ENCODE peak calls at places on chromosomes 16 and 17, in six cellular contexts. V is MM.1S, C is A549, P is upper lobe of right lung, K is vagina, Y is SJCRH30. N is an unnamed sample.

GRCh38 chr17:48722924-48723554 is at the start of gene PRAC2:
- DNase-seq in V (no peak), C (no peak), P (no peak), K (no peak), Y (peak; percentile 55), N (no peak)

GRCh38 chr17:7632492-7632894 is 2.6 kb downstream of the SHBG start:
- DNase-seq in V (peak; percentile 72), C (peak; percentile 79), P (no peak), K (no peak), Y (peak; percentile 48), N (peak; percentile 26)

GRCh38 chr17:45020354-45021138 is 30.9 kb downstream of the DCAKD start:
- DNase-seq in V (no peak), C (no peak), P (no peak), K (no peak), Y (no peak), N (no peak)

GRCh38 chr17:36542755-36543154 is 2.0 kb upstream of the GGNBP2 start:
- DNase-seq in V (no peak), C (no peak), P (no peak), K (no peak), Y (no peak), N (no peak)

GRCh38 chr16:11067266-11067665 is 122.9 kb downstream of the CLEC16A start:
- DNase-seq in V (no peak), C (no peak), P (peak; percentile 44), K (no peak), Y (no peak), N (no peak)

GRCh38 chr17:30449480-30449879 is 27.7 kb upstream of the GOSR1 start:
- DNase-seq in V (no peak), C (no peak), P (no peak), K (no peak), Y (no peak), N (no peak)

GRCh38 chr16:11350531-11351335 is 5.5 kb downstream of the RMI2 start:
- DNase-seq in V (no peak), C (no peak), P (no peak), K (no peak), Y (no peak), N (no peak)

GRCh38 chr17:77284023-77284617 is 143.4 kb downstream of the SEC14L1 start:
- DNase-seq in V (no peak), C (no peak), P (no peak), K (no peak), Y (no peak), N (no peak)

GRCh38 chr17:1643999-1644492 is 1.5 kb downstream of the SCARF1 start:
- DNase-seq in V (no peak), C (no peak), P (peak; percentile 80), K (no peak), Y (no peak), N (no peak)

GRCh38 chr17:74299618-74300009 is 25.6 kb downstream of the DNAI2 start:
- DNase-seq in V (no peak), C (no peak), P (no peak), K (no peak), Y (no peak), N (no peak)

GRCh38 chr17:74307984-74308773 is 17.8 kb upstream of the KIF19 start:
- DNase-seq in V (no peak), C (no peak), P (no peak), K (no peak), Y (no peak), N (no peak)

GRCh38 chr17:74305865-74306654 is 20.0 kb upstream of the KIF19 start:
- DNase-seq in V (no peak), C (no peak), P (no peak), K (no peak), Y (peak; percentile 30), N (no peak)

GRCh38 chr17:74298690-74299617 is 24.9 kb downstream of the DNAI2 start:
- DNase-seq in V (no peak), C (no peak), P (no peak), K (no peak), Y (no peak), N (no peak)

DNA sequence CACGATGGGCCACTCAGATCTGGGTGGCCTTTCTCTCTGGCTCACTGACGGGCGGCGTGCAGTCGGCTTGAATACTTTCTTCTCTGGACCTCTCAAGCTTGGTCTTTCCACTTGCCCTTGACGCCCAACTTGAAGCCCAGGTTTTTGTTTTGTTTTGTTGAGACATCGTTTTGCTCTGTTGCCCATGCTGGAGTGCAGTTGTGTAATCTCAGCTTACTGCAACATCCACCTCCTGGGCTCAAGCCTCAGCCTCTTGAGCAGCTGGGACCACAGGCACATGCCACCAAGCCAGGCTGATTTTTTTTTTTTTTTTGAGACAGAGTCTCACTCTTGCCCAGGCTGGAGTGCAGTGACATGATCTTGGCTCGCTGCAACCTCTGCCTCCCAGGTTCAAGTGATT is 22.7 kb upstream of the KIF19 start:
- DNase-seq in V (no peak), C (no peak), P (no peak), K (no peak), Y (no peak), N (no peak)
- H3K4me3 ChIP-seq in V (no peak overlapping the region), C (no peak overlapping the region), P (no peak overlapping the region), K (no peak overlapping the region), Y (no peak overlapping the region), N (no peak overlapping the region)

DNA sequence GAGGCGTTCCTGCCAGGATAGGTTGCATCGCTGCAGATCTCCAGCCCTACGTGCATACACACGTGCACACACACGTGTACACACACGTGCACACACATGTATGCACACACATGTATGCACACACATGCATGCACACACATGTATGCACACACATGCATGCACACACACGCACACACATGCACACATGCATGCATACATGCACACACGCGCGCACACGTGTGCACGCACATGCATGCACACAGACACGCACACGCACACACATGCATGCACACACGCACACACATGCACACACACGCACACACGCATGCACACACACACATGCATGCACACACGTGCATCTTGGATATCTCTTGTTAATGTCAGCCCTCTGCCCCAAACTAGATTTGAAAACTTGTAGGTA is 12.1 kb downstream of the CBX4 start:
- DNase-seq in V (no peak), C (no peak), P (no peak), K (no peak), Y (no peak), N (no peak)
- H3K4me3 ChIP-seq in V (no peak overlapping the region), C (no peak overlapping the region), P (no peak overlapping the region), K (no peak overlapping the region), Y (no peak overlapping the region), N (no peak overlapping the region)

DNA sequence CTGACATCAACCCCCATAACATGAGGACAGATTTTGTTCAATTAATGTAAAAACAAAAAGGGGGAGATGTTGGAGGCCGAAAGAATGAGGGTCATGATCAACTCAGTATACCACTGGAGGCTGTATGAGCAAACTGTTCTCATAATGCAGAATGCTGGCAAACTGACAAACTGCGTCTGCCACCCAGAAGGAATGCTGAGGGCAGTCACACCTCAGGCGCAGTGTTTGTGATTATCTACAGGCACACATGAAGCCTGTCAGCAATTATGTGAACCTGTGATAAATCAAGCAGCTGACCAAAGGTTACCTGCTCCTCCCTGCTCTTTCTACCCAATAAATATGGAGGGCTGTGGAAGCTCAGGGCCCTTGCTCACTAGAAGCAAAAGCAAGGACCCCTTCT is 27.3 kb downstream of the CD300LG start:
- DNase-seq in V (no peak), C (no peak), P (no peak), K (no peak), Y (no peak), N (no peak)
- H3K4me3 ChIP-seq in V (no peak overlapping the region), C (no peak overlapping the region), P (no peak overlapping the region), K (no peak overlapping the region), Y (no peak overlapping the region), N (no peak overlapping the region)

GRCh38 chr16:16047761-16048160 is 98.3 kb downstream of the ABCC1 start:
- DNase-seq in V (no peak), C (no peak), P (no peak), K (no peak), Y (no peak), N (no peak)

GRCh38 chr16:16045311-16045710 is 95.9 kb downstream of the ABCC1 start:
- DNase-seq in V (no peak), C (no peak), P (no peak), K (no peak), Y (no peak), N (no peak)

GRCh38 chr16:16048904-16049582 is 99.6 kb downstream of the ABCC1 start:
- DNase-seq in V (no peak), C (peak; percentile 40), P (no peak), K (no peak), Y (no peak), N (no peak)

GRCh38 chr16:16042076-16042475 is 92.7 kb downstream of the ABCC1 start:
- DNase-seq in V (no peak), C (no peak), P (no peak), K (no peak), Y (peak; percentile 65), N (peak; percentile 41)

DNA sequence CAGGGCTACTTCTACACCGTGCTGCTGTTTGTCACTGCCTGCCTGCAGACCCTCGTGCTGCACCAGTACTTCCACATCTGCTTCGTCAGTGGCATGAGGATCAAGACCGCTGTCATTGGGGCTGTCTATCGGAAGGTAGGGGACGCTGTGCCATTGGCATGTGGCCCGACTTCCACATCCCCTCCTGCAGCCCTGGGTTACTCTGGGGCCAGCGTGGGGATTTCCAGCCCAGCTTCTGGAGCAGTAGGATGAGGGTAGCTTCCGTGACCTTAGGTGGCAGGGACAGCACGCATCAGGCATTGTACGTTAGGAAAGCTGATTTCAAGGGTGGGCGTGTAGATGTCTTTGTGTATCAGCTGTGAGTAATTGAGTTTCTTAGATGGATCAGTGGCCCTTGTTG is 96.5 kb downstream of the ABCC1 start:
- DNase-seq in V (no peak), C (no peak), P (no peak), K (no peak), Y (no peak), N (no peak)
- H3K4me3 ChIP-seq in V (no peak overlapping the region), C (no peak overlapping the region), P (no peak overlapping the region), K (no peak overlapping the region), Y (no peak overlapping the region), N (no peak overlapping the region)